ENCODE peak calls at places on chromosomes 13 and 19, in seven cellular contexts. H is HCT116, O is endothelial cell of umbilical vein, X is K562, G is H1, F is HepG2, V is GM12878. U is an unnamed sample.

GRCh38 chr19:2970201-2970838 is 7.0 kb upstream of the TLE6 start:
- DNase-seq in X (no peak), G (no peak), F (no peak), V (no peak), O (no peak), H (no peak), U (no peak)

GRCh38 chr19:33130433-33130832 is 1.5 kb upstream of the WDR88 start:
- DNase-seq in H (no peak), O (no peak), X (no peak), G (no peak), F (no peak), V (no peak), U (no peak)

GRCh38 chr19:47322048-47322447 is 9.9 kb upstream of the C5AR2 start:
- DNase-seq in X (no peak), H (no peak), O (no peak), F (no peak), G (no peak), V (no peak), U (no peak)

GRCh38 chr13:22451345-22451744 is 729.4 kb upstream of the SGCG start:
- DNase-seq in H (no peak), F (peak; percentile 3), X (no peak), O (no peak), G (no peak), V (no peak), U (no peak)

GRCh38 chr13:25171517-25172302 is at the start of gene AMER2:
- DNase-seq in V (no peak), O (peak; percentile 21), X (no peak), H (no peak), F (no peak), G (peak; percentile 64), U (peak; percentile 75)

GRCh38 chr19:47045867-47046470 is 2.5 kb downstream of the TMEM160 start:
- DNase-seq in O (no peak), V (no peak), F (no peak), H (no peak), G (no peak), X (no peak), U (no peak)

GRCh38 chr13:113060557-113061270 is 44.9 kb upstream of the F7 start:
- DNase-seq in V (no peak), F (no peak), O (no peak), G (no peak), H (no peak), X (no peak), U (no peak)

GRCh38 chr19:15264061-15264932 is 32.0 kb upstream of the EPHX3 start:
- DNase-seq in O (peak; percentile 51), H (peak; percentile 45), G (peak; percentile 93), F (peak; percentile 56), V (no peak), X (peak; percentile 65), U (peak; percentile 85)

GRCh38 chr13:29917573-29918091 is 67.2 kb upstream of the UBL3 start:
- DNase-seq in V (no peak), G (no peak), X (no peak), F (no peak), H (no peak), O (no peak), U (no peak)

GRCh38 chr19:7867092-7867844 is 6.9 kb downstream of the PRR36 start:
- DNase-seq in X (no peak), F (no peak), V (no peak), H (no peak), O (no peak), G (no peak), U (no peak)

GRCh38 chr13:73244486-73244885 is 185.7 kb downstream of the KLF5 start:
- DNase-seq in F (no peak), O (no peak), G (no peak), X (no peak), H (no peak), V (no peak), U (no peak)

GRCh38 chr13:80033286-80033685 is 307.6 kb downstream of the SPRY2 start:
- DNase-seq in X (no peak), G (no peak), F (no peak), V (no peak), H (no peak), O (no peak), U (no peak)

GRCh38 chr19:44851427-44851826 is 5.3 kb downstream of the NECTIN2 start:
- DNase-seq in X (no peak), V (no peak), G (no peak), F (no peak), O (no peak), H (no peak), U (no peak)

GRCh38 chr19:44856438-44857083 is 10.5 kb downstream of the NECTIN2 start:
- DNase-seq in H (no peak), G (no peak), V (no peak), X (peak; percentile 32), F (peak; percentile 64), O (peak; percentile 79), U (no peak)

GRCh38 chr19:44857837-44858236 is 11.7 kb downstream of the NECTIN2 start:
- DNase-seq in O (no peak), V (no peak), G (no peak), H (no peak), X (no peak), F (no peak), U (no peak)

GRCh38 chr19:44850641-44851109 is 4.6 kb downstream of the NECTIN2 start:
- DNase-seq in O (peak; percentile 53), F (no peak), H (no peak), G (no peak), X (no peak), V (no peak), U (no peak)

GRCh38 chr19:44855606-44856005 is 9.5 kb downstream of the NECTIN2 start:
- DNase-seq in G (no peak), H (no peak), V (no peak), O (no peak), F (no peak), X (no peak), U (no peak)
- H4K20me1 ChIP-seq in G (peaks cover 37% of the 10 kb centered on the region), H (no peaks in the 10 kb centered on the region), V (no peaks in the 10 kb centered on the region), O (no peaks in the 10 kb centered on the region), F (peaks cover 31% of the 10 kb centered on the region), X (peaks cover 24% of the 10 kb centered on the region), U (peaks cover 77% of the 10 kb centered on the region)

DNA sequence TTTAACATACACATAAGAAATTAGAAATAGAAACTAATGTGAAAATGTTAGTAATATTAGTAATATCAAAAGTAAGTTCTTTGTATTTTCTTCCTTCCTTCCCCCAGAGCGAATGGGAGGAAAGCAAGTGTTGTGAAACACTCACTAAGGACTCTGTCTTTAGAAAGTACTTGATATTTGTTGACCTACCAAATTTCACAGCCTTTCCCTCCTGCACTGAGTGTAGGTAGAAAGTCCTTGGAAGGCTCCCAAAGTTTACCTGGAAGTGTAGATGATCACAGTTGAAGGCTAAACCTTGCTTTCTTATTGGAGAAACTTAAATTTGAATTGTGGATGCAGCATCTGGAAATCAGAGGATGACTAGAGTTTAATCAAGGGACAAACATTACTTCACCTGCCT is 1459.5 kb upstream of the SPRY2 start:
- DNase-seq in X (no peak), H (no peak), O (no peak), G (no peak), V (no peak), F (no peak), U (no peak)
- TF ChIP-seq MAX in X (no peak), H (no peak), O (no peak), G (no peak), V (no peak), F (no peak), U (no peak)

GRCh38 chr19:5294403-5295160 is 46.0 kb downstream of the PTPRS start:
- DNase-seq in F (no peak), X (no peak), V (no peak), G (no peak), O (no peak), H (no peak), U (no peak)
- H4K20me1 ChIP-seq in F (peaks cover 30% of the 10 kb centered on the region), X (peaks cover 8% of the 10 kb centered on the region), V (peaks cover 2% of the 10 kb centered on the region), G (peaks cover 51% of the 10 kb centered on the region), O (no peaks in the 10 kb centered on the region), H (no peaks in the 10 kb centered on the region), U (peaks cover 30% of the 10 kb centered on the region)

DNA sequence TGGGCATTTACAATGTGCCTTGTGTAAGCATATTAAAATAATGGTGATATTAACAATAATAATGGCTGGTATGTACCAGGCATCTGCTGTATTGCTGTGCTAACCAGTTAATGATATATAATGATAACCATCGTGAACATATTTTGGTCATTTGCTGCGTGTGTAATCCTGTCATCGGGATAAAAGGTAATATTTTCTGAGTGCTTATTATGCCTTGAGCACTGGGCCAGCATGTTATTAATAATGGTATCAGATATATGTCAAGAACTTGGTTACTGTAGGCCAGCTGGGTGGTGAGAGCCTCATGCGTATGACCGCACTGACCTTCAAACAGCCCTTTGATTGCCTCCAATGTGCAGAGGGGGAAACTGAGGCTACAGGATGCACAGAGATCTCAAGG is 22.2 kb upstream of the FXYD3 start:
- DNase-seq in H (no peak), G (no peak), V (no peak), O (no peak), X (no peak), F (no peak), U (peak; percentile 74)
- TF ChIP-seq MAX in H (no peak), G (no peak), V (no peak), O (no peak), X (no peak), F (no peak), U (no peak)

U was measured in SK-N-SH.